ENCODE peak calls at places on chromosomes 2 and 18, in seven cellular contexts. B, M, A, R, I, O and S are unnamed samples.

GRCh38 chr18:78655921-78656320 is 323.7 kb upstream of the SALL3 start:
- DNase-seq in B (no peak), M (no peak), A (no peak), R (no peak), I (no peak), O (no peak), S (no peak)

GRCh38 chr2:99079226-99079625 is 62.3 kb upstream of the C2orf15 start:
- DNase-seq in B (no peak), M (no peak), A (no peak), R (no peak), I (no peak), O (no peak), S (no peak)

GRCh38 chr2:19667536-19667949 is 234.2 kb downstream of the TTC32 start:
- DNase-seq in B (no peak), M (no peak), A (no peak), R (no peak), I (no peak), O (no peak), S (no peak)

GRCh38 chr2:131014141-131014540 is 79.1 kb downstream of the FAM168B start:
- DNase-seq in B (no peak), M (no peak), A (no peak), R (no peak), I (no peak), O (no peak), S (no peak)

GRCh38 chr2:216731465-216731864 is 36.1 kb upstream of the IGFBP5 start:
- DNase-seq in B (no peak), M (no peak), A (no peak), R (no peak), I (no peak), O (no peak), S (no peak)

GRCh38 chr2:70799706-70800105 is 9.3 kb upstream of the FIGLA start:
- DNase-seq in B (no peak), M (no peak), A (no peak), R (no peak), I (no peak), O (no peak), S (no peak)

GRCh38 chr2:125667630-125668029 is 988.3 kb upstream of the GYPC start:
- DNase-seq in B (no peak), M (no peak), A (no peak), R (no peak), I (no peak), O (no peak), S (no peak)

GRCh38 chr18:78911751-78912283 is 67.8 kb upstream of the SALL3 start:
- DNase-seq in B (no peak), M (no peak), A (no peak), R (no peak), I (no peak), O (no peak), S (no peak)

GRCh38 chr2:134792147-134792546 is 46.3 kb upstream of the ACMSD start:
- DNase-seq in B (no peak), M (no peak), A (no peak), R (no peak), I (no peak), O (no peak), S (no peak)

GRCh38 chr2:43105586-43106562 is 120.5 kb downstream of the ZFP36L2 start:
- DNase-seq in B (peak), M (no peak), A (no peak), R (peak), I (no peak), O (no peak), S (no peak)

GRCh38 chr18:36680042-36680441 is 148.8 kb downstream of the TPGS2 start:
- DNase-seq in B (no peak), M (no peak), A (no peak), R (no peak), I (no peak), O (no peak), S (no peak)

GRCh38 chr2:214529514-214529913 is 118.7 kb downstream of the VWC2L start:
- DNase-seq in B (no peak), M (no peak), A (no peak), R (no peak), I (no peak), O (no peak), S (no peak)

GRCh38 chr2:215773728-215774127 is 239.6 kb downstream of the MREG start:
- DNase-seq in B (peak), M (no peak), A (no peak), R (no peak), I (no peak), O (no peak), S (no peak)

GRCh38 chr2:100971221-100971620 is 30.9 kb upstream of the RPL31 start:
- DNase-seq in B (no peak), M (no peak), A (no peak), R (no peak), I (no peak), O (no peak), S (no peak)

GRCh38 chr2:24418166-24418843 is 58.0 kb upstream of the ITSN2 start:
- DNase-seq in B (no peak), M (no peak), A (no peak), R (no peak), I (no peak), O (no peak), S (no peak)

GRCh38 chr2:151826737-151827157 is 1.5 kb downstream of the ARL5A start:
- DNase-seq in B (peak), M (no peak), A (no peak), R (peak), I (no peak), O (no peak), S (no peak)